ENCODE peak calls at places on chromosomes 2 and 18, in seven cellular contexts. O is SK-N-SH, Q is GM12891, J is GM12892, C is H1, B is HepG2, P is GM12878. H is an unnamed sample.
A peak's percentile ranks its signal among the peaks of the same experiment; 100 is the strongest.

GRCh38 chr2:3025261-3025660 is 352.4 kb downstream of the EIPR1 start:
- DNase-seq in B (no peak), C (no peak), O (no peak), P (no peak), Q (no peak), J (no peak), H (no peak)

GRCh38 chr18:24050916-24051255 is 36.3 kb downstream of the TTC39C start:
- DNase-seq in B (no peak), O (no peak), Q (no peak), J (no peak), C (no peak), P (no peak), H (no peak)

GRCh38 chr2:150587547-150588209 is 100.2 kb upstream of the RND3 start:
- DNase-seq in O (no peak), P (no peak), C (no peak), J (no peak), Q (no peak), B (no peak), H (no peak)

GRCh38 chr2:162449471-162449870 is 105.5 kb downstream of the GCA start:
- DNase-seq in Q (no peak), O (no peak), J (no peak), C (no peak), B (no peak), P (no peak), H (no peak)

GRCh38 chr18:63947051-63947790 is 1.9 kb upstream of the HMSD start:
- DNase-seq in O (no peak), C (no peak), Q (no peak), B (no peak), P (no peak), J (no peak), H (no peak)

GRCh38 chr2:238114851-238115660 is 14.9 kb downstream of the ESPNL start:
- DNase-seq in C (no peak), Q (no peak), J (no peak), B (no peak), O (no peak), P (no peak), H (no peak)

GRCh38 chr2:183260527-183260926 is 136.3 kb downstream of the NUP35 start:
- DNase-seq in P (no peak), Q (no peak), J (no peak), B (no peak), C (no peak), O (no peak), H (no peak)

GRCh38 chr2:98158305-98158704 is 71.3 kb downstream of the VWA3B start:
- DNase-seq in P (no peak), J (no peak), Q (no peak), B (peak; percentile 19), O (no peak), C (no peak), H (no peak)

GRCh38 chr2:135175177-135175576 is 123.1 kb downstream of the RAB3GAP1 start:
- DNase-seq in O (no peak), B (no peak), J (no peak), C (no peak), P (no peak), Q (no peak), H (no peak)

GRCh38 chr18:13639196-13639595 is 87.2 kb downstream of the FAM210A start:
- DNase-seq in B (no peak), J (no peak), O (no peak), Q (no peak), P (no peak), C (no peak), H (no peak)

GRCh38 chr18:13253786-13254755 is 35.5 kb downstream of the LDLRAD4 start:
- DNase-seq in P (no peak), J (no peak), B (no peak), Q (no peak), C (no peak), O (peak; percentile 45), H (no peak)

GRCh38 chr2:73859721-73860586 is 31.2 kb downstream of the STAMBP start:
- DNase-seq in C (no peak), Q (no peak), B (peak; percentile 44), P (no peak), O (no peak), J (no peak), H (no peak)

GRCh38 chr2:20050104-20050711 is 1.2 kb downstream of the LAPTM4A start:
- DNase-seq in C (no peak), B (peak; percentile 18), P (peak; percentile 49), J (no peak), Q (no peak), O (peak; percentile 30), H (peak; percentile 34)

GRCh38 chr18:74493689-74494088 is 2.5 kb upstream of the CNDP2 start:
- DNase-seq in B (peak; percentile 68), Q (no peak), O (no peak), C (no peak), J (no peak), P (no peak), H (no peak)

GRCh38 chr2:195498176-195498575 is 158.8 kb upstream of the SLC39A10 start:
- DNase-seq in B (peak; percentile 50), C (peak; percentile 13), Q (no peak), P (no peak), O (no peak), J (no peak), H (peak; percentile 55)

GRCh38 chr18:41371718-41372117 is 583.3 kb upstream of the PIK3C3 start:
- DNase-seq in O (peak; percentile 15), P (no peak), Q (no peak), J (no peak), B (no peak), C (no peak), H (no peak)

GRCh38 chr2:170324640-170325046 is 146.7 kb downstream of the MYO3B start:
- DNase-seq in B (peak; percentile 51), C (peak; percentile 75), J (no peak), P (no peak), O (peak; percentile 24), Q (peak; percentile 6), H (peak; percentile 51)

GRCh38 chr2:37632310-37632709 is 39.1 kb downstream of the CDC42EP3 start:
- DNase-seq in P (no peak), J (no peak), O (no peak), Q (no peak), C (no peak), B (no peak), H (no peak)

GRCh38 chr2:37631292-37631691 is 40.1 kb downstream of the CDC42EP3 start:
- DNase-seq in J (no peak), Q (no peak), B (no peak), P (no peak), C (no peak), O (no peak), H (no peak)

GRCh38 chr2:37630298-37630697 is 41.1 kb downstream of the CDC42EP3 start:
- DNase-seq in B (no peak), O (no peak), Q (no peak), C (no peak), P (no peak), J (no peak), H (no peak)

GRCh38 chr2:37630778-37631177 is 40.7 kb downstream of the CDC42EP3 start:
- DNase-seq in B (no peak), J (no peak), C (no peak), P (no peak), Q (no peak), O (no peak), H (no peak)

GRCh38 chr2:37631698-37632097 is 39.7 kb downstream of the CDC42EP3 start:
- DNase-seq in C (no peak), Q (no peak), B (no peak), O (no peak), J (no peak), P (no peak), H (no peak)
- TF ChIP-seq TAF1 in C (no peak), Q (no peak), B (no peak), O (no peak), J (no peak), P (no peak), H (no peak)

GRCh38 chr2:31296641-31297287 is 62.8 kb downstream of the EHD3 start:
- DNase-seq in O (no peak), B (no peak), P (no peak), J (no peak), Q (no peak), C (no peak), H (no peak)
- TF ChIP-seq TAF1 in O (no peak), B (no peak), P (no peak), J (no peak), Q (no peak), C (no peak), H (no peak)

DNA sequence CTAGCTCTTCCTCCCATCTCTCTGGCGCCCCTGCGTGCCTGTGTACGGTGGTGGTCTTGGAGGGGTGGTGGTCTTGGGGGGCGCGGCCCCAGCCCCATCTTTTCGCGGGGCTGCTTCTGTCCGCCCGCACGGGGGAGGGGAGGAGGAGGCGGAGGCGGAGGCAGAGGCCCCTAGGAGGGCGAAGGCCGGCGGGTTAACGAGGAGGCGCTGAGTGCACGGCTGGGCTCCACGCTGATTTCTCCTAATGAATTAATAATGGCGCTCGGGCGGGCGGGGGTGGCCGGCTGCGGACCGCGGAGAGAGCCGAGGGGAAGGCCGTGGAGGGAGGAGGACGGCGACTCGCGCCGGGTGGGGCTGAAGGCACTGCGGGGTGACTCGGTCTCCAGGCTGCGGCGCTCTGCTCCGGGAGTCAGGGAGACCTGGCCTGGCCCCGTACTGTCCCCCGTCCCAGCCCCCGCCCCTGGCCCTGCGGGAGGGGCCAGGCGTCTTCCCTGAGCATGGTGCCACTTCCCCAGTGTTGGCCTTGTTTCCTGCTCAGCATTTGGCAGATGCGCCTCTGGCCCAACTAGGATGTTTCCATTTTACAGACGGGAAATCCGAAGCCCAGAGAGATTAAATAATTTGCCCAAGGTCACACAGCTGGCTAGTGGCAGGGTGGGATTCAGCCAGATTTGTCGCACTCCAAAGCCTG is 6.0 kb downstream of the GAREM2 start:
- DNase-seq in C (no peak), J (peak; percentile 32), P (no peak), O (peak; percentile 89), B (no peak), Q (no peak), H (peak; percentile 53)
- TF ChIP-seq TAF1 in C (no peak), J (no peak), P (no peak), O (no peak), B (no peak), Q (no peak), H (no peak)

GRCh38 chr2:226909836-226910235 is 74.0 kb downstream of the RHBDD1 start:
- DNase-seq in B (no peak), C (no peak), Q (no peak), P (no peak), O (no peak), J (no peak), H (no peak)

GRCh38 chr2:226906439-226906796 is 70.6 kb downstream of the RHBDD1 start:
- DNase-seq in J (no peak), Q (no peak), P (peak; percentile 43), C (no peak), O (no peak), B (no peak), H (no peak)

GRCh38 chr2:226911932-226912331 is 76.1 kb downstream of the RHBDD1 start:
- DNase-seq in B (no peak), Q (no peak), O (no peak), J (no peak), P (no peak), C (no peak), H (no peak)

GRCh38 chr2:226910384-226910783 is 74.5 kb downstream of the RHBDD1 start:
- DNase-seq in B (no peak), P (no peak), O (no peak), J (no peak), C (no peak), Q (no peak), H (no peak)

DNA sequence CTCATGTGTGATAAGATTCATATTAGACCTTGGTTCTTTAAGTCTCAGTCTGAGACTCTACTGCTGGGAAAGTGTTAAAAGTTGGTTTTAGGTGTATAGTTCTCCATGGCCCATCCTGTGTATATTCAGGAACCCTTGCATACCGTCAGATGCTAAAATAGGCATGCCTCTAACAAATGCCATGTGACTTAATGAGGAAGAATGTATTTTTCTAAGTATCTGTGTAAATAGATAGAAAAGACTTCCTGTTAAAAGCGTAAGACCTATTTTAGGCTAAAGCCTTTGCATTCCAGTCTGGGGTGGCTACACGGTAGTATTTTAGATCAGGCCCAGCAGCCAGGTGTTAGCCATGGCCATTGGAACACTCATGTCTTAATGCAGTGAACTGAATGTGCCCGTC is 73.3 kb downstream of the RHBDD1 start:
- DNase-seq in O (no peak), P (no peak), B (no peak), J (no peak), Q (no peak), C (no peak), H (no peak)
- TF ChIP-seq TAF1 in O (no peak), P (no peak), B (no peak), J (no peak), Q (no peak), C (no peak), H (no peak)

H was measured in K562.